ENCODE peak calls at places on chromosomes 13 and 19, in eight cellular contexts. V, W, F, P, G, U, L and K are unnamed samples.

GRCh38 chr19:55189424-55189823 is 9.3 kb upstream of the SYT5 start:
- DNase-seq in U (peak), P (no peak), G (peak), L (peak), W (peak), V (no peak), F (peak), K (peak)

GRCh38 chr19:3057275-3057714 is 5.0 kb downstream of the TLE5 start:
- DNase-seq in W (peak), P (no peak), U (peak), L (peak), G (peak), F (peak), V (peak), K (peak)

GRCh38 chr13:106772202-106772601 is 204.3 kb upstream of the ARGLU1 start:
- DNase-seq in L (no peak), W (no peak), P (no peak), F (no peak), U (no peak), G (no peak), V (no peak), K (peak)

GRCh38 chr13:91647361-91647970 is 249.0 kb downstream of the GPC5 start:
- DNase-seq in V (no peak), F (no peak), P (peak), L (no peak), U (peak), W (peak), G (peak), K (no peak)

GRCh38 chr19:33784432-33784831 is 12.2 kb upstream of the KCTD15 start:
- DNase-seq in G (peak), W (no peak), P (no peak), F (no peak), U (no peak), V (no peak), L (no peak), K (peak)

GRCh38 chr19:55341191-55342043 is 1.7 kb downstream of the KMT5C start:
- DNase-seq in V (peak), G (peak), U (peak), W (peak), L (peak), P (peak), F (peak), K (peak)

GRCh38 chr19:1490311-1491113 is at the start of gene PCSK4:
- DNase-seq in P (peak), L (peak), V (peak), G (peak), W (peak), F (peak), U (peak), K (peak)

GRCh38 chr13:36918246-36919060 is 1.6 kb downstream of the SMAD9 start:
- DNase-seq in P (no peak), L (no peak), G (peak), U (peak), V (no peak), W (no peak), F (no peak), K (peak)

GRCh38 chr13:91621161-91621560 is 222.7 kb downstream of the GPC5 start:
- DNase-seq in F (no peak), W (no peak), V (no peak), P (no peak), G (no peak), U (no peak), L (no peak), K (no peak)

GRCh38 chr13:114141261-114141996 is 9.0 kb upstream of the RASA3 start:
- DNase-seq in G (no peak), P (no peak), U (no peak), V (no peak), F (no peak), W (no peak), L (no peak), K (no peak)

GRCh38 chr19:2609389-2610116 is 92.9 kb downstream of the GNG7 start:
- DNase-seq in G (no peak), U (no peak), V (no peak), F (no peak), W (no peak), L (no peak), P (no peak), K (no peak)

GRCh38 chr19:46495789-46496099 is at the start of gene PNMA8B:
- DNase-seq in L (peak), G (peak), F (peak), U (peak), V (no peak), W (peak), P (peak), K (peak)

GRCh38 chr19:15780595-15781418 is 6.7 kb upstream of the OR10H5 start:
- DNase-seq in G (no peak), P (no peak), W (no peak), L (no peak), F (no peak), U (no peak), V (no peak), K (no peak)

GRCh38 chr19:35264281-35265125 is 4.3 kb upstream of the USF2 start:
- DNase-seq in W (peak), G (no peak), F (no peak), V (no peak), U (no peak), L (no peak), P (no peak), K (no peak)

GRCh38 chr19:38812841-38813320 is at the start of gene LGALS4:
- DNase-seq in P (no peak), W (no peak), V (peak), U (no peak), G (no peak), L (no peak), F (no peak), K (no peak)

GRCh38 chr13:29748097-29748496 is 102.3 kb downstream of the UBL3 start:
- DNase-seq in P (no peak), L (no peak), W (no peak), U (no peak), F (no peak), V (no peak), G (no peak), K (no peak)

GRCh38 chr19:2714531-2715269 is 6.5 kb downstream of the DIRAS1 start:
- DNase-seq in V (no peak), F (no peak), U (no peak), W (no peak), P (no peak), L (no peak), G (no peak), K (no peak)

GRCh38 chr19:36488816-36489138 is 584 bp downstream of the ZNF566 start:
- DNase-seq in V (peak), W (no peak), P (no peak), G (no peak), U (no peak), L (no peak), F (peak), K (no peak)

GRCh38 chr13:95176611-95177259 is 124.5 kb downstream of the ABCC4 start:
- DNase-seq in F (no peak), U (peak), P (no peak), L (no peak), W (no peak), G (peak), V (no peak), K (peak)

GRCh38 chr19:29667941-29668340 is 2.7 kb downstream of the PLEKHF1 start:
- DNase-seq in F (no peak), G (no peak), L (no peak), P (no peak), U (no peak), W (no peak), V (no peak), K (no peak)

GRCh38 chr19:5058456-5059190 is 89.7 kb downstream of the KDM4B start:
- DNase-seq in W (no peak), U (peak), F (no peak), P (no peak), V (no peak), G (peak), L (peak), K (no peak)

GRCh38 chr19:7869910-7870511 is 4.2 kb downstream of the PRR36 start:
- DNase-seq in L (peak), G (no peak), U (peak), F (peak), W (peak), V (no peak), P (no peak), K (peak)

GRCh38 chr19:2113436-2114211 is 16.9 kb downstream of the IZUMO4 start:
- DNase-seq in L (peak), V (no peak), P (no peak), F (no peak), G (peak), W (no peak), U (peak), K (peak)

GRCh38 chr19:18107235-18108083 is 9.9 kb downstream of the MAST3 start:
- DNase-seq in W (no peak), G (no peak), U (no peak), L (peak), V (no peak), F (no peak), P (no peak), K (no peak)
- TF ChIP-seq CTCF in W (no peak), G (no peak), U (no peak), L (no peak), V (no peak), F (no peak), P (no peak), K (no peak)

GRCh38 chr19:50705422-50706019 is 14.1 kb downstream of the SHANK1 start:
- DNase-seq in P (no peak), V (peak), U (peak), W (peak), F (no peak), G (peak), L (peak), K (peak)
- TF ChIP-seq CTCF in P (peak), V (peak), U (peak), W (peak), F (peak), G (peak), L (peak), K (peak)

GRCh38 chr19:48194041-48194871 is 23.8 kb downstream of the ZSWIM9 start:
- DNase-seq in P (no peak), G (no peak), L (no peak), U (peak), V (peak), W (no peak), F (no peak), K (peak)
- TF ChIP-seq CTCF in P (peak), G (peak), L (peak), U (peak), V (peak), W (peak), F (peak), K (peak)

GRCh38 chr13:62019858-62020257 is 604.2 kb upstream of the PCDH20 start:
- DNase-seq in G (no peak), P (no peak), U (no peak), F (no peak), W (no peak), L (no peak), V (no peak), K (no peak)

DNA sequence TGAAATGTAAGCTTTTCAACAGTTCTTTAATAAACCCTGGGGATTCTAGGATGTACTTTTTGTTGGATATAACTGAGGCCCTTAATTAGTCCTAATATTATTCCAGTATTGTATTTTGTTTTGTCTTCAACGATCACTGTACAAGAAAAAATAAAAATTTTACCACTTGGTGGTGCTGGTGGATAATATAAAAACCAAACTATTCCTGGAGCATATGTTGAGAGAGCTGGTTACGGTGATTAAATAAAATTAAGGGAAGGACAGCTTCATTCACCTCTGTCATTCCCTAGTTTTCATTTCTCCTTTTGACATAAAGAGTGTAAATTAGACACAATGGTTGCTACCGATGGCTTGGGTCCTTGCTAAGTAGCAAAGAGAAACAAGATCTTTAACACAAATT is 598.6 kb upstream of the PCDH20 start:
- DNase-seq in U (peak), W (no peak), L (peak), G (peak), P (no peak), F (no peak), V (no peak), K (peak)
- TF ChIP-seq CTCF in U (no peak), W (no peak), L (peak), G (no peak), P (peak), F (peak), V (no peak), K (peak)

DNA sequence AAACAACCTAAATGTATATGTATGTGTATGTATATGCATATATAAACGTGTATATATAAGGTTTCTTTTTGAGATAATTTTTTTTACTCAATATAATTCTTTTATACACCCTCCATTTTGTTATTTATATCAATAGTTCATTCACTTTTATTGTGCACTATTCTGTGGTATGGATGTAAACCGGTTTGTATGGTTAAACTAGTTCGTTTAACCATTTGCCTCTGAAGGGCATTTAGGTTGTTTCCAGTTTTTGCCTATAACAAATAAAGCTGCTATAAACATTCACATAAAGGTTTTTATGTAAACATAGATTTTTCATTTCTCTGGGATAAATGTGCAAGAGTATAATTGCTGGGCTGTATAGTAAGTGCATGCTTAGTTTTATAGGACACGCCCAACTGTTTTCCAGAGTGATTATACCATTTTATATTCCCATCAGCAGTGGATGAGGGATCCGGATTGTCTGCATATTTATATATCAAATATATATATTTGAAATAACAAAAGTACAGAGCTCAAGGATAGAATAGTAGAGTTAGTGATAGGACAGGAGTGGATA is 380.3 kb downstream of the TSHZ3 start:
- DNase-seq in P (no peak), W (no peak), L (no peak), U (no peak), V (no peak), G (no peak), F (no peak), K (no peak)
- TF ChIP-seq CTCF in P (no peak), W (no peak), L (no peak), U (no peak), V (no peak), G (no peak), F (no peak), K (no peak)

GRCh38 chr13:109699628-109700071 is 86.7 kb downstream of the IRS2 start:
- DNase-seq in W (no peak), U (no peak), G (no peak), F (no peak), P (no peak), V (no peak), L (no peak), K (no peak)
- TF ChIP-seq CTCF in W (no peak), U (no peak), G (no peak), F (no peak), P (peak), V (no peak), L (no peak), K (no peak)

GRCh38 chr13:112443191-112444000 is 67.2 kb downstream of the SPACA7 start:
- DNase-seq in W (no peak), P (no peak), L (no peak), F (no peak), G (no peak), U (no peak), V (peak), K (peak)
- TF ChIP-seq CTCF in W (no peak), P (no peak), L (peak), F (no peak), G (peak), U (peak), V (no peak), K (peak)

DNA sequence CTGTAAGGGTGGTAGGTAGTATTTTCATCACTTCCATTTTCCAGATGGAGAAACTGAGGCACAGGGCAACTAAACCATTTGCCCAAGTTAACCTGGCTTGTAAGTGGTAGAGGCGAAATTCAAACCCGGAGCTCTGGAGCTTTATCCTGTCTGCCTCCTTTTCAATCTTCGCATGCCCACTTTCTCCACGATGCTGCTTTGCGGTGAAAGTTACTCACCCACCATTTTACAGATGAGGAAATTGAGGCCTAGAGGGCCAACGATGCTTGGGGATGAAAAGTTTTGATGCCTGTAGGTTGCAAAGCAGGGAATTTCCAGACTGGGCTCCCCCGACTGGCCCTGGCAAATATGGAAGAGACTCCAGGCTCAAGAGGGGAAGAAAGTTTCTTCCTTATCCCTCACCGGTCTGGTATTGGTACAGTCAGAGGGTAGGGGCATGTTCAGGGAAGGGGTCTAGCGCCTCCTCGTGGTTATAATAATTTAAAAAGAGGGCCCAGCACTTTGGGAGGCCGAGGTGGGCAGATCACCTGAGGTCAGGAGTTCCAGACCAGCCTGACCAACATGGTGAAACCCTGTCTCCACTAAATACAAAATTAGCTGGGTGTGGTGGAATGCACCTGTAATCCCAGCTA is 1.9 kb upstream of the SH2D3A start:
- DNase-seq in P (no peak), G (no peak), L (no peak), V (no peak), F (no peak), U (peak), W (no peak), K (peak)
- TF ChIP-seq CTCF in P (peak), G (no peak), L (peak), V (no peak), F (peak), U (peak), W (peak), K (peak)

GRCh38 chr19:49758292-49758691 is 4.8 kb downstream of the TSKS start:
- DNase-seq in P (no peak), F (no peak), W (peak), G (peak), L (peak), U (peak), V (no peak), K (peak)

GRCh38 chr19:49764341-49764740 is 1.2 kb upstream of the TSKS start:
- DNase-seq in W (no peak), L (no peak), F (no peak), V (no peak), P (no peak), U (no peak), G (no peak), K (no peak)

GRCh38 chr19:49761249-49761624 is 1.9 kb downstream of the TSKS start:
- DNase-seq in U (no peak), G (no peak), L (no peak), P (no peak), V (no peak), F (no peak), W (no peak), K (no peak)

GRCh38 chr19:49763230-49763629 is at the start of gene TSKS:
- DNase-seq in V (no peak), F (no peak), P (no peak), W (no peak), G (no peak), L (no peak), U (no peak), K (no peak)

DNA sequence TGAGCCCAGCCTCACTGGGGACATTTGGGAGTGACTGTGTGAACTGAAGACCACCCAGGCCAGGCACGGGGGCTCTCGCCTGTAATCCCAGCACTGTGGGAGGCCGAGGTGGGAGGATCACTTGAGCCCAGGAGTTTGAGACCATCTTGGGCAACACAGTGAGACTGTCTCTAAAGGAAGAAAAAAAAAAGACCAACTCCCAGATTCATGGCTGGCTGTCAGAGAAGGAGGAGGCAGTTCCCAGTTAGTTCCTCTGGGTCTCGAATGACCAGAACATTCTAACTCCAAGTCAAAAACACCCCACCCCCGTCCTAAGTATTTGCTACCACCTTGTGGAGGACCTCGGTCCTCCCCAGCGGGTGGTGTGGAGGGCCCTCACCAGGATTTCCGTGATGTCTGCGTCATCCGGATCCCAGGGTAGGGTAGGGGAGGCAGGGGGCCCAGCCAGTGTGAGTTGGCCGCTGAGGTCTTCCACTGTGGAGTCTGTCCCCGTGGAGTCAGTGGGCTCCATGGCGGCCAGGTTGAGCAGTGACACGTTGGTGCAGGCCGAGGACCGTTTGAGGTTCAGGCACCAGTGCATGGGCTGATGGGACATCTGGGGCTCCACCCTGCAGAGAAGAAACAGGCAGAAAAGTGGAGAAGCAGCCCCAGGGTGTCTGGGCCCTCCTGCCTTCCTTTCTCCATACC is 1.3 kb downstream of the TSKS start:
- DNase-seq in V (no peak), G (peak), U (peak), L (no peak), P (no peak), F (peak), W (peak), K (peak)
- TF ChIP-seq CTCF in V (no peak), G (no peak), U (peak), L (no peak), P (no peak), F (no peak), W (no peak), K (peak)

GRCh38 chr19:42309686-42310085 is 3.4 kb upstream of the TMEM145 start:
- DNase-seq in W (no peak), P (no peak), V (no peak), F (no peak), G (no peak), U (no peak), L (no peak), K (no peak)

GRCh38 chr19:42313840-42314755 is 989 bp downstream of the TMEM145 start:
- DNase-seq in P (no peak), U (no peak), V (no peak), W (no peak), F (no peak), L (no peak), G (no peak), K (no peak)

GRCh38 chr19:42312370-42312769 is 739 bp upstream of the TMEM145 start:
- DNase-seq in V (no peak), L (no peak), G (no peak), P (no peak), W (no peak), F (no peak), U (no peak), K (no peak)

GRCh38 chr19:42313096-42313839 is at the start of gene TMEM145:
- DNase-seq in U (peak), F (peak), G (peak), W (peak), V (peak), L (no peak), P (peak), K (peak)

GRCh38 chr19:42311612-42312160 is 1.4 kb upstream of the TMEM145 start:
- DNase-seq in V (no peak), W (no peak), L (no peak), U (no peak), P (no peak), F (no peak), G (no peak), K (no peak)
- TF ChIP-seq CTCF in V (no peak), W (no peak), L (peak), U (peak), P (peak), F (no peak), G (peak), K (peak)